ENCODE peak calls at places on chromosome 2, in four cellular contexts. A, I, Y and C are unnamed samples.
A peak's percentile ranks its signal among the peaks of the same experiment; 100 is the strongest.

GRCh38 chr2:165113414-165113813 is 90.4 kb downstream of the SCN3A start:
- DNase-seq in A (no peak), I (no peak), Y (no peak), C (no peak)

GRCh38 chr2:149657393-149657792 is 69.8 kb upstream of the MMADHC start:
- DNase-seq in A (no peak), I (no peak), Y (no peak), C (no peak)

GRCh38 chr2:46268986-46269385 is 28.2 kb upstream of the EPAS1 start:
- DNase-seq in A (no peak), I (no peak), Y (peak; percentile 40), C (no peak)

GRCh38 chr2:24855703-24856102 is 62.5 kb downstream of the CENPO start:
- DNase-seq in A (no peak), I (no peak), Y (peak; percentile 49), C (no peak)

GRCh38 chr2:174964404-174964803 is 40.8 kb downstream of the CHN1 start:
- DNase-seq in A (no peak), I (no peak), Y (no peak), C (no peak)

GRCh38 chr2:240481720-240482119 is 46.3 kb downstream of the GPC1 start:
- DNase-seq in A (no peak), I (no peak), Y (no peak), C (no peak)

GRCh38 chr2:62304429-62305417 is 108.8 kb downstream of the B3GNT2 start:
- DNase-seq in A (no peak), I (peak; percentile 80), Y (peak; percentile 8), C (no peak)

GRCh38 chr2:64679673-64680425 is 26.1 kb upstream of the SERTAD2 start:
- DNase-seq in A (no peak), I (no peak), Y (no peak), C (no peak)

GRCh38 chr2:177741866-177742265 is 330.7 kb downstream of the PDE11A start:
- DNase-seq in A (no peak), I (no peak), Y (no peak), C (no peak)

GRCh38 chr2:127413782-127414743 is 4.2 kb upstream of the PROC start:
- DNase-seq in A (no peak), I (no peak), Y (peak; percentile 57), C (no peak)

GRCh38 chr2:96143848-96144480 is 1.3 kb downstream of the DUSP2 start:
- DNase-seq in A (no peak), I (peak; percentile 36), Y (no peak), C (no peak)

GRCh38 chr2:5923957-5924945 is 232.1 kb downstream of the SOX11 start:
- DNase-seq in A (no peak), I (no peak), Y (no peak), C (no peak)

GRCh38 chr2:152546230-152546837 is 170.9 kb downstream of the PRPF40A start:
- DNase-seq in A (no peak), I (peak; percentile 33), Y (no peak), C (no peak)

GRCh38 chr2:33903701-33904100 is 304.6 kb upstream of the FAM98A start:
- DNase-seq in A (no peak), I (no peak), Y (no peak), C (no peak)

GRCh38 chr2:204947448-204947847 is 402.2 kb downstream of the PARD3B start:
- DNase-seq in A (no peak), I (no peak), Y (no peak), C (no peak)

GRCh38 chr2:202038471-202039277 is 5.0 kb downstream of the FZD7 start:
- DNase-seq in A (peak; percentile 52), I (peak; percentile 23), Y (peak; percentile 45), C (no peak)

GRCh38 chr2:232488097-232488711 is 570 bp upstream of the ECEL1 start:
- DNase-seq in A (no peak), I (no peak), Y (no peak), C (no peak)

GRCh38 chr2:19205983-19206533 is 152.4 kb downstream of the OSR1 start:
- DNase-seq in A (no peak), I (no peak), Y (no peak), C (no peak)

DNA sequence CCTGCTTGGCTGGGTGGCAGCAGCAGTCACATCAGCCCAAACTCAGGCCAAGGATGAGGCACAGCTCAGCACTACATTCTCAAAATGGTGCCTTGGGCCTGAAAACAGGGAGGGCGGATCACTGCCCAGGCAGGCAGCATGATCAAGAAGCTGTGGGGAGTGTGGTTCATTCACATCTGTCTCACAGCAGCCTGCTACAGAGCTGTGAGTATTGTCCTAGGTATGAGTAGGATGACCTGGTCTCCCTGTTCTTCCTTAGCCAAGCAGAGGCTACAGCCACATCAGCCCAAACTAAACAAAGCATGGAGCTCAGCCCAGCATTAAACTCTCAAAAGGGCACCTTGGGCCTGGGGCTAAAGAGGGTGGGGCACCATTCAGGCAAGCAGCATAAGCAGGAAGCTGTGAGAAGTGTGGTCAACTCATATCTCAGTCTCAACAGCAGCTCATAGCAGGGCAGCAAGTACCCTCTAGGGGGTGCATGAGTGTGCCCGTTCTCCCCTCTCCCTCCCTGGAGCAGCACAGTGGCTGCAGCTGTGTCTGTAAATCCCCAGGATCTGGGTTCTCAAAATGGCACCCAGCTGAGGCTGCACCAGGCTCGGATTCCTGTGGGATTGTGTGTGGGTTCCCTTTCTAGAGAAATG is 139.6 kb downstream of the TRABD2A start:
- DNase-seq in A (no peak), I (peak; percentile 39), Y (peak; percentile 38), C (no peak)
- TF ChIP-seq CTCF in A (no peak), I (no peak), Y (peak; percentile 56), C (peak; percentile 24)

DNA sequence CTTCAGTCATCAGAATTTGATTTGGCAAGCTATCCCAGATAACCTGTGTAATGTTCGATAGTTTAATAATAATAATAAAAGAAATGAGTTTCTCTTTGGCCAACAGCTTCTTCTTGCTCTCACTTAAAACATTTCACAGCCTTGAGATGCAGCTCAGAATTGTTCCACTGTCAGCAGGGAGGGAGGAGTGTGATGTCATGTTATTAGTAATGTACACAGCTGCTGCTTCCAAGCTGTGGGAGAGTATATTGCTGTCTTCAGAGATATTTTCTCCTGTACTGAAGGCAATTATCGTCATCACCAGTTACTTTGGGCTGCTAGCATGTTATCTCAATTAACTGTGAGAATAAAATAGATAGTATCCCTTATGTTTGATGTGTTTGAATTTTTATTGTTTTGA is 146.9 kb upstream of the MAP3K20 start:
- DNase-seq in A (no peak), I (no peak), Y (peak; percentile 37), C (no peak)
- TF ChIP-seq CTCF in A (no peak), I (no peak), Y (no peak), C (no peak)

GRCh38 chr2:192286093-192286701 is 91.5 kb upstream of the TMEFF2 start:
- DNase-seq in A (no peak), I (no peak), Y (peak; percentile 37), C (peak; percentile 15)
- TF ChIP-seq CTCF in A (peak; percentile 44), I (no peak), Y (peak; percentile 75), C (peak; percentile 65)

GRCh38 chr2:198961555-198961954 is 496.2 kb downstream of the SATB2 start:
- DNase-seq in A (no peak), I (no peak), Y (no peak), C (no peak)
- TF ChIP-seq CTCF in A (peak; percentile 16), I (peak; percentile 10), Y (peak; percentile 27), C (peak; percentile 4)